ENCODE peak calls at places on chromosomes 7 and 10, in five cellular contexts. E, R, D, I and Q are unnamed samples.

GRCh38 chr10:32947586-32947985 is 10.4 kb downstream of the ITGB1 start:
- DNase-seq in E (no peak), R (no peak), D (no peak), I (no peak), Q (no peak)

GRCh38 chr7:74480861-74481417 is 27.2 kb downstream of the GTF2IRD1 start:
- DNase-seq in E (no peak), R (no peak), D (no peak), I (peak), Q (no peak)

GRCh38 chr7:140403878-140404564 is at the start of gene RAB19:
- DNase-seq in E (peak), R (peak), D (peak), I (no peak), Q (no peak)

GRCh38 chr7:91344911-91345310 is 80.7 kb downstream of the FZD1 start:
- DNase-seq in E (no peak), R (no peak), D (no peak), I (no peak), Q (no peak)

GRCh38 chr7:36048141-36048901 is 104.7 kb upstream of the EEPD1 start:
- DNase-seq in E (no peak), R (no peak), D (no peak), I (peak), Q (no peak)

GRCh38 chr7:127588697-127589482 is 679 bp downstream of the ARF5 start:
- DNase-seq in E (no peak), R (peak), D (no peak), I (peak), Q (no peak)

GRCh38 chr7:80413395-80413955 is 98.4 kb downstream of the GNAT3 start:
- DNase-seq in E (no peak), R (no peak), D (no peak), I (no peak), Q (no peak)

GRCh38 chr10:44292390-44293002 is 92.4 kb downstream of the CXCL12 start:
- DNase-seq in E (no peak), R (no peak), D (no peak), I (no peak), Q (no peak)

GRCh38 chr7:151657173-151657572 is 137.5 kb upstream of the RHEB start:
- DNase-seq in E (no peak), R (no peak), D (no peak), I (no peak), Q (no peak)